ENCODE peak calls at places on chromosomes 7 and 10, in five cellular contexts. I is HepG2, G is GM12878, U is K562, F is H1. O is an unnamed sample.
A peak's percentile ranks its signal among the peaks of the same experiment; 100 is the strongest.

GRCh38 chr7:130096243-130096827 is 26.0 kb downstream of the KLHDC10 start:
- DNase-seq in I (no peak), G (no peak), U (no peak), F (no peak), O (no peak)

GRCh38 chr7:115274-115911 is 77.0 kb upstream of the FAM20C start:
- DNase-seq in I (no peak), G (no peak), U (no peak), F (no peak), O (no peak)

GRCh38 chr7:100065452-100066186 is 15.9 kb downstream of the ZNF3 start:
- DNase-seq in I (no peak), G (no peak), U (peak; percentile 74), F (no peak), O (no peak)

GRCh38 chr10:134743-135600 is at the start of gene ZMYND11:
- DNase-seq in I (no peak), G (no peak), U (peak; percentile 72), F (peak; percentile 68), O (no peak)

GRCh38 chr10:26799342-26799741 is 61.4 kb downstream of the ABI1 start:
- DNase-seq in I (no peak), G (peak; percentile 60), U (no peak), F (no peak), O (no peak)

GRCh38 chr10:57579926-57580325 is 687.8 kb downstream of the IPMK start:
- DNase-seq in I (peak; percentile 46), G (no peak), U (no peak), F (no peak), O (no peak)

GRCh38 chr10:22345301-22346086 is at the start of gene SPAG6:
- DNase-seq in I (no peak), G (no peak), U (no peak), F (peak; percentile 89), O (no peak)

GRCh38 chr7:74023037-74023436 is 4.9 kb upstream of the ELN start:
- DNase-seq in I (peak; percentile 15), G (no peak), U (peak; percentile 49), F (no peak), O (no peak)

GRCh38 chr7:1112625-1113547 is 25.0 kb downstream of the GPER1 start:
- DNase-seq in I (no peak), G (no peak), U (no peak), F (no peak), O (no peak)

GRCh38 chr7:2520808-2521146 is 1.2 kb downstream of the LFNG start:
- DNase-seq in I (no peak), G (no peak), U (no peak), F (no peak), O (no peak)

GRCh38 chr10:47364366-47364765 is 16.2 kb downstream of the RBP3 start:
- DNase-seq in I (no peak), G (no peak), U (no peak), F (no peak), O (no peak)

GRCh38 chr7:83913174-83913573 is 264.2 kb upstream of the SEMA3E start:
- DNase-seq in I (no peak), G (no peak), U (no peak), F (no peak), O (no peak)

GRCh38 chr7:82617156-82617555 is 173.6 kb upstream of the CACNA2D1 start:
- DNase-seq in I (no peak), G (no peak), U (no peak), F (no peak), O (no peak)

DNA sequence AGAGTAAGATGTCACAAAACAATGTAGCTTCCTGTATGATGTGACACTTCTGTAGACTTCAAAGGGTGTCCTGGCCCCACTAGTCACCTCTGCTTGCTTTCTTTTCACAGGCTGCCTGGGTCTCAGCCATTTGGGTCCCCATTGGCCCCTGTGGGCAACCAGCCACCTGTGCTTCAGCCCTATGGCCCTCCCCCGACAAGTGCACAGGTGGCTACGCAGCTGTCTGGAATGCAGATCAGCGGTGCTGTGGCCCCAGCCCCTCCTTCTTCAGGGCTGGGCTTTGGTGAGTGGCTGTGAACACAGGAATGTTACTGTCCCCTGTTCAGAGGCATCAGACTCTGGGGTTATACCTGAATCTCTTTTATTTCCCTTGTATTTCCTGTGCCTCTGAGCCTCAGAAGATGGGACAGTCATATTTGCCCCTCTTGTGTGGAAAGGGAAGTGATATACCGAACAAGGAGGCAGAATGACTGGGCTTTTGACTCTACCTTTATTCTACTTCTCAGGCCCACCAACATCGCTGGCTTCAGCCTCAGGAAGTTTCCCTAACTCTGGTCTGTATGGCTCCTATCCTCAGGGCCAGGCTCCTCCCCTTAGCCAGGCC is 15.4 kb downstream of the SEC24C start:
- DNase-seq in I (no peak), G (no peak), U (no peak), F (no peak), O (no peak)
- TF ChIP-seq RAD21 in I (no peak), G (no peak), U (no peak), F (no peak), O (no peak)

GRCh38 chr7:4683884-4684565 is 1.9 kb downstream of the FOXK1 start:
- DNase-seq in I (peak; percentile 41), G (peak; percentile 52), U (peak; percentile 25), F (no peak), O (no peak)
- TF ChIP-seq SP1 in I (no peak), G (no peak), U (no peak), F (no peak), O (peak; percentile 62)

GRCh38 chr7:149839933-149840332 is 1.8 kb downstream of the ZNF862 start:
- DNase-seq in I (no peak), G (no peak), U (no peak), F (no peak), O (no peak)
- TF ChIP-seq RAD21 in I (no peak), G (no peak), U (no peak), F (no peak), O (no peak)

GRCh38 chr7:45138433-45139267 is 18.9 kb upstream of the RAMP3 start:
- DNase-seq in I (no peak), G (no peak), U (peak; percentile 65), F (no peak), O (no peak)

GRCh38 chr7:45133352-45133751 is 21.9 kb upstream of the TBRG4 start:
- DNase-seq in I (no peak), G (no peak), U (no peak), F (no peak), O (no peak)

GRCh38 chr7:45132708-45133320 is 21.3 kb upstream of the TBRG4 start:
- DNase-seq in I (no peak), G (no peak), U (no peak), F (no peak), O (no peak)

GRCh38 chr7:45133877-45134276 is 22.4 kb upstream of the TBRG4 start:
- DNase-seq in I (no peak), G (no peak), U (no peak), F (no peak), O (no peak)

DNA sequence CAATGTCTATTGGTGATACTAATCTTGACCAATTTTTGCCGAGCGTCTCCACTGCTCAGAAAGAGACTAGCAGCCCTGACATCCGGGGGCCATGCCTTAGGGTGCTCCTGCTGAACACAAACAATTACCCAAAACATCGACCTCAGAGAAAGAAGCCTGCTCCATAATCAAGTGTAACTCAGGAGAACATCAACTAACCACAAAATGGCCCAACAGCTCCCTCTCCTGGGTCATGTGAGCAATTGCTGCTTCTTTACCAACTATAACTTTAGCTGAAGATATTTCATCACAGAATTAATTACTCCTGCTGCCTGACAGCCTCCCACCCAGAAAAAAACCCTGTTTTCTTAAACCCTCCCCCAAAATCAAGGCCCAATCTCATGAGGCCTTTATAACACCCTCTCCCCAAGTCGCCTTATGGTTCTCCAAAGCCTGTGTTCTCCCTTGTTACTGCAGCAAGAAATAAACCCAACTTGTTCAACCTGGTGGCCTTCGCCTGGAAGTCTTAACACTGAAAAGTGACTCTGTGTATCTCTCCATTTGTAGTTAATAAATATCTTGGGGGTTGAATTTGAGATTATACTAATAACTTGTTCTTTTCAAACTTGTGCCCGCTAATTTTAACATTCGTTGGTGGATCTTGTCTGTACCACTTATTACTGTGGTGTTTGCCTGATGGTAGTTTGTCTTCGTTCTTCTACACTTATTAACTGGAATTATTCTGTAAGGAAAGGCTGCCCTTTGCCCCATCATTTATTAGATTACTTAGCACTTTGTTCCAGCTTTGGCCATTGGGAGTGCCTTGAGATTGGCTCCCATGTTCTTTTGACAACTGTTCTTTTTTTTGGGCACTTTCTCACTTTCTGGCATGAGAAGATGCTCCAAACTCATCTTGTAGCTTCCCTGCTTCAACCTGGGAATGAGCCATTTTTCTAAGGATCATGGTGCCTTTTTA is 21.2 kb upstream of the RAMP3 start:
- DNase-seq in I (peak; percentile 67), G (peak; percentile 41), U (peak; percentile 77), F (no peak), O (peak; percentile 66)
- TF ChIP-seq SP1 in I (no peak), G (no peak), U (no peak), F (no peak), O (no peak)

DNA sequence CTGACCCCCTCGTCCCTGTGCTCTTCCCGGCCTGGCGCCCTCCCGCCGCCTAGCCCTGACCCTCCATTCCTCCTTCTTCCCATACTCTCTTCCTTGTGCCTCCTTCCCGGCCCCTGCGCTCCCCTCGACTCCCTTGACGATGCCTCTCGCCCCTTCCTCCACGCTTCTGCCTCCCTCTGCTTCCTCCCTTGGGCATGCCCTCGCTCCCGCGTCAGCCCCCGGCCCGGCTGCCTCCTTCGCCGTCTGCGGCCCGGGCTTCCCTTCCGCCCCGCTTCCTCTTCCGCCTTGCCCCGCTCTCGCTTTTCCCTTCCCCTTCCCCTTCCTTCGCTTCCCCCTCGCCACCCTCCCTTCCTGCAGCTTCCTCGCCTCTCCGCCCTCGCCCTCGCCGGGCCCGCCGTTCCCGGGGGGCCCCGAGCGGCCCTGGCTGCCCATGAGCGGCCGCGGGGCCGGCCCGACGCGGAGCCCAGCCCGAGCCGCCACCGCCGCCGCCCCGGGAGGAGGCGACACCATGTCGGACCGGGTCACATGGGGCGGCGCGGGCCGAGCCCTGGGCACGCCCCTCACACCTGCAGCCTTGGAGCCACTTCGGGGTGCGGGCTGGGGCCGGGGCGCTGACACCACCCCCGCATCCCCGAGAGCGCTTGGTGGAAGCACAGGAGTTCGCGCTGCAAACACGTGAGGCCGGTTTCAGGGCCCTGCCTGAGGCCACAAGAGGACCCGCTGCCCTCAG is at the start of gene FBXW4:
- DNase-seq in I (peak; percentile 29), G (no peak), U (peak; percentile 66), F (peak; percentile 84), O (no peak)
- TF ChIP-seq RAD21 in I (no peak), G (no peak), U (no peak), F (no peak), O (no peak)

GRCh38 chr7:48455363-48455762 is 284.1 kb downstream of the ABCA13 start:
- DNase-seq in I (no peak), G (no peak), U (no peak), F (no peak), O (no peak)
- TF ChIP-seq SP1 in I (no peak), G (no peak), U (no peak), F (no peak), O (no peak)

DNA sequence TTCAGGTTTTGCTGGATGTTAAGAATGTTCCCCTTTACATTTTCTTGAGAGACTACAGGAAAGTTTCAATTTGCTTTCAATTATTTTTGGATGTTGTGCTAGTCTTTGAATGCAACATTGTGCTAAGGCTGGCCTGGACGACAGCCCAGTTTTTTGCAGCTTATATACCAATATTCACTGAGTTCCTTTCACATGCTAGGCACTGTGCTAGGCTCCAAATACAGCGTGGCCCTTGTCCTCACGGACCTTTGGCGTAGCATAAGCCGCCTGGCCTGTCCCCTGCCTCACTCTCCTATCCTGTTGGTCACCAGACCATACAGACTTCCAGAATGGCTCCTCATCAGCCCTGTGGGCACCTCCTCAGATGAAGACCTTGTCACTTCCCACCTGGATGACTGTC is 19.5 kb upstream of the HSPA12A start:
- DNase-seq in I (no peak), G (no peak), U (no peak), F (no peak), O (no peak)
- TF ChIP-seq RAD21 in I (no peak), G (no peak), U (no peak), F (no peak), O (no peak)